ENCODE peak calls at places on chromosome 17, in eight cellular contexts. Z, S, B, C, I, T, P and A are unnamed samples.
A peak's percentile ranks its signal among the peaks of the same experiment; 100 is the strongest.

GRCh38 chr17:71548540-71549190 is 572.2 kb upstream of the SOX9 start:
- DNase-seq in Z (no peak), S (no peak), B (no peak), C (no peak), I (no peak), T (no peak), P (no peak), A (peak; percentile 15)

GRCh38 chr17:41556931-41557330 is 14.9 kb downstream of the KRT9 start:
- DNase-seq in Z (no peak), S (no peak), B (no peak), C (no peak), I (no peak), T (no peak), P (no peak), A (no peak)

GRCh38 chr17:51617876-51618455 is 357.6 kb downstream of the UTP18 start:
- DNase-seq in Z (no peak), S (no peak), B (no peak), C (no peak), I (no peak), T (no peak), P (no peak), A (no peak)

GRCh38 chr17:81821147-81821546 is 11.9 kb downstream of the MCRIP1 start:
- DNase-seq in Z (no peak), S (no peak), B (no peak), C (no peak), I (no peak), T (no peak), P (no peak), A (no peak)

GRCh38 chr17:35022536-35023063 is 40.9 kb downstream of the RFFL start:
- DNase-seq in Z (peak; percentile 78), S (peak; percentile 91), B (peak; percentile 80), C (peak; percentile 91), I (peak; percentile 61), T (peak; percentile 10), P (peak; percentile 79), A (peak; percentile 50)

GRCh38 chr17:17692353-17693252 is 11.3 kb downstream of the RAI1 start:
- DNase-seq in Z (no peak), S (no peak), B (no peak), C (no peak), I (no peak), T (no peak), P (no peak), A (no peak)

GRCh38 chr17:28645576-28645939 is 600 bp upstream of the BLTP2 start:
- DNase-seq in Z (no peak), S (no peak), B (peak; percentile 12), C (no peak), I (no peak), T (no peak), P (no peak), A (no peak)

GRCh38 chr17:42617956-42618431 is 8.5 kb downstream of the TUBG1 start:
- DNase-seq in Z (no peak), S (no peak), B (no peak), C (no peak), I (no peak), T (no peak), P (no peak), A (no peak)

GRCh38 chr17:163514-164103 is 17.8 kb downstream of the DOC2B start:
- DNase-seq in Z (no peak), S (no peak), B (no peak), C (peak; percentile 37), I (no peak), T (no peak), P (no peak), A (no peak)

GRCh38 chr17:45666046-45666600 is 118.0 kb upstream of the CRHR1 start:
- DNase-seq in Z (no peak), S (no peak), B (no peak), C (no peak), I (no peak), T (no peak), P (no peak), A (no peak)

GRCh38 chr17:80163315-80163714 is 6.5 kb upstream of the CARD14 start:
- DNase-seq in Z (no peak), S (no peak), B (no peak), C (no peak), I (no peak), T (no peak), P (no peak), A (no peak)

GRCh38 chr17:34243732-34244299 is 11.3 kb upstream of the CCL2 start:
- DNase-seq in Z (no peak), S (no peak), B (no peak), C (no peak), I (no peak), T (peak; percentile 15), P (no peak), A (no peak)

GRCh38 chr17:56798916-56799315 is 34.8 kb downstream of the C17orf67 start:
- DNase-seq in Z (no peak), S (no peak), B (no peak), C (no peak), I (no peak), T (no peak), P (no peak), A (no peak)

GRCh38 chr17:41813039-41813680 is 356 bp downstream of the FKBP10 start:
- DNase-seq in Z (no peak), S (no peak), B (no peak), C (no peak), I (no peak), T (no peak), P (no peak), A (no peak)

GRCh38 chr17:41352597-41353366 is 2.2 kb upstream of the KRT33A start:
- DNase-seq in Z (no peak), S (no peak), B (no peak), C (no peak), I (no peak), T (no peak), P (no peak), A (no peak)

GRCh38 chr17:30556374-30557332 is 79.4 kb downstream of the GOSR1 start:
- DNase-seq in Z (no peak), S (no peak), B (no peak), C (no peak), I (no peak), T (no peak), P (no peak), A (no peak)

GRCh38 chr17:62809656-62810055 is 1.5 kb upstream of the MARCHF10 start:
- DNase-seq in Z (no peak), S (no peak), B (no peak), C (no peak), I (no peak), T (no peak), P (no peak), A (no peak)

GRCh38 chr17:43905985-43906852 is 1.1 kb downstream of the MPP2 start:
- DNase-seq in Z (peak; percentile 56), S (peak; percentile 78), B (peak; percentile 50), C (peak; percentile 57), I (peak; percentile 41), T (no peak), P (peak; percentile 81), A (no peak)

GRCh38 chr17:62032480-62032879 is 32.6 kb downstream of the MED13 start:
- DNase-seq in Z (no peak), S (no peak), B (no peak), C (no peak), I (no peak), T (no peak), P (no peak), A (no peak)

GRCh38 chr17:19502517-19502916 is 31.1 kb upstream of the SLC47A1 start:
- DNase-seq in Z (no peak), S (no peak), B (peak; percentile 16), C (no peak), I (no peak), T (no peak), P (no peak), A (no peak)

GRCh38 chr17:59406808-59407381 is 75.4 kb downstream of the YPEL2 start:
- DNase-seq in Z (no peak), S (no peak), B (no peak), C (peak; percentile 17), I (no peak), T (no peak), P (no peak), A (no peak)

GRCh38 chr17:67992541-67993152 is 3.6 kb downstream of the C17orf58 start:
- DNase-seq in Z (no peak), S (no peak), B (no peak), C (no peak), I (no peak), T (no peak), P (no peak), A (no peak)

GRCh38 chr17:40554646-40555295 is 10.5 kb downstream of the CCR7 start:
- DNase-seq in Z (no peak), S (no peak), B (no peak), C (no peak), I (no peak), T (no peak), P (peak; percentile 53), A (no peak)

GRCh38 chr17:48543854-48544355 is 1.0 kb downstream of the HOXB2 start:
- DNase-seq in Z (no peak), S (no peak), B (no peak), C (no peak), I (no peak), T (peak; percentile 9), P (no peak), A (no peak)

GRCh38 chr17:71338396-71338795 is 782.4 kb upstream of the SOX9 start:
- DNase-seq in Z (no peak), S (no peak), B (no peak), C (peak; percentile 67), I (no peak), T (no peak), P (no peak), A (peak; percentile 9)